ENCODE peak calls at places on chromosome 9, in four cellular contexts. O is HFFc6, E is NCI-H1105, T is iris pigment epithelial cell. D is an unnamed sample.

GRCh38 chr9:120175031-120175430 is 404.9 kb downstream of the CDK5RAP2 start:
- DNase-seq in O (no peak), T (no peak), E (no peak), D (no peak)

GRCh38 chr9:127697575-127697974 is 9.2 kb upstream of the CFAP157 start:
- DNase-seq in O (no peak), E (no peak), T (no peak), D (no peak)

GRCh38 chr9:110745656-110746055 is 77.1 kb downstream of the MUSK start:
- DNase-seq in T (peak; percentile 59), E (peak; percentile 3), O (no peak), D (no peak)

GRCh38 chr9:33861917-33862453 is 45.0 kb downstream of the UBE2R2 start:
- DNase-seq in O (no peak), T (no peak), E (no peak), D (no peak)

GRCh38 chr9:6024035-6024554 is 8.7 kb upstream of the RANBP6 start:
- DNase-seq in E (no peak), O (no peak), T (peak; percentile 9), D (no peak)

GRCh38 chr9:95167998-95168397 is 149.5 kb downstream of the FANCC start:
- DNase-seq in T (peak; percentile 96), O (peak; percentile 91), E (peak; percentile 38), D (peak; percentile 44)

GRCh38 chr9:110101531-110102161 is 106.3 kb downstream of the C9orf152 start:
- DNase-seq in E (no peak), O (no peak), T (no peak), D (no peak)

GRCh38 chr9:6931913-6932312 is 174.1 kb downstream of the KDM4C start:
- DNase-seq in E (no peak), T (peak; percentile 89), O (peak; percentile 76), D (no peak)

GRCh38 chr9:34254141-34254913 is 74.7 kb downstream of the KIF24 start:
- DNase-seq in T (peak; percentile 69), E (no peak), O (peak; percentile 84), D (no peak)

GRCh38 chr9:227882-228281 is 13.2 kb downstream of the DOCK8 start:
- DNase-seq in O (no peak), T (no peak), E (no peak), D (no peak)

GRCh38 chr9:88596376-88596775 is 61.4 kb downstream of the NXNL2 start:
- DNase-seq in T (no peak), O (no peak), E (no peak), D (no peak)

D was measured in naive thymus-derived CD8-positive, alpha-beta T cell.